ENCODE peak calls at places on chromosomes 4 and X, in nine cellular contexts. R is aorta; B is thoracic aorta; U is ovary; A is GM23248; N is H1; F is CD8-positive, alpha-beta memory T cell; G is transverse colon; D is heart left ventricle. Q is an unnamed sample. For H3K4me1, the result is how much of the 10 kb centered on the place peaks cover.

GRCh38 chr4:3009422-3009821 is 46.1 kb downstream of the GRK4 start:
- DNase-seq in N (no peak), A (peak), F (no peak), G (no peak), R (no peak), D (no peak), U (no peak), B (no peak), Q (peak)

GRCh38 chrX:13131511-13132137 is 87.2 kb upstream of the FAM9C start:
- DNase-seq in A (no peak), N (no peak), D (no peak), G (no peak), B (no peak), U (no peak), R (no peak), F (peak), Q (peak)

GRCh38 chr4:1371831-1372165 is 24.8 kb downstream of the UVSSA start:
- DNase-seq in G (no peak), D (no peak), B (no peak), N (no peak), R (peak), A (no peak), F (no peak), U (no peak), Q (no peak)

GRCh38 chr4:171308661-171309060 is 504.5 kb upstream of the GALNTL6 start:
- DNase-seq in B (no peak), D (no peak), N (no peak), A (no peak), R (no peak), U (no peak), F (no peak), G (no peak), Q (no peak)

GRCh38 chr4:77010841-77011354 is 61.3 kb downstream of the SEPTIN11 start:
- DNase-seq in G (no peak), U (no peak), R (no peak), B (no peak), D (no peak), N (no peak), F (no peak), A (peak), Q (no peak)

GRCh38 chr4:65033899-65034298 is 624.6 kb upstream of the TECRL start:
- DNase-seq in N (no peak), G (no peak), A (peak), B (no peak), F (no peak), U (no peak), R (no peak), D (no peak), Q (no peak)

GRCh38 chr4:154088741-154089140 is 299.9 kb upstream of the SFRP2 start:
- DNase-seq in U (no peak), B (no peak), N (no peak), A (no peak), F (no peak), G (no peak), R (no peak), D (no peak), Q (no peak)

GRCh38 chrX:82141942-82142341 is 940.0 kb downstream of the SH3BGRL start:
- DNase-seq in A (no peak), N (no peak), G (no peak), U (no peak), R (no peak), D (no peak), F (peak), B (no peak), Q (no peak)

GRCh38 chr4:119623025-119623424 is 5.6 kb downstream of the PDE5A start:
- DNase-seq in D (no peak), R (no peak), N (no peak), F (no peak), B (no peak), U (no peak), A (peak), G (no peak), Q (no peak)

GRCh38 chrX:18390941-18391538 is 34.4 kb upstream of the CDKL5 start:
- DNase-seq in U (peak), R (peak), F (peak), G (peak), A (peak), D (peak), N (no peak), B (peak), Q (peak)

DNA sequence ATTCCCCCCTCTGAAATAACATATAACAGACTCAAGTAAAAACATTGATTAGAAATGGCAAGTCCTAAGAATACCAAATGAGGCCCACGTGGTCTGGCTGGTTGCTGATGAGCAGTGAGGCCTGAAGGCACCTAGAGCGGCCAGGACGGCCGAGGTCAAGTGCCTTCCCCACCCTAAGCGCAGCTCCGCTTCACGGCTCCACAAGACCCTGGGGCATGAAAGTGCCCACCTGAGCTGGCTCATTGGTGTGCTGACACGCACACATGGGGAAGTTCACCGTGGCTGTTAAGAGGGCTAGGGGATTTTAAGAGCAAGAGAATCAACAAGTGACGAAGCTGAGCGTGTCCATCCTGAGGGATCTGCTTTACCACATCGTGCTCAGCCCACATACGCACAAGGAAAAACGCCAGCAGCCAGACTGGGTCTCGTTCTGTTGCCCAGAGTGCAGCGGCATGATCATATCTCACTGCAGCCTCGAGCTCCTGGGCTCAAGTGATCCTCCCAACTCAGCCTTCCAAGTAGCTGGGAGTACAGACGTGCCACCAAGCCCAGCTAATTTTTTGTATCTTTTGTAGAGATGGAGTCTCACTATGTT is 22.4 kb downstream of the DCTD start:
- DNase-seq in D (no peak), R (no peak), F (no peak), A (no peak), U (no peak), G (no peak), B (no peak), N (no peak), Q (no peak)
- H3K4me1 ChIP-seq in D (under half), R (under half), F (under half), A (under half), U (under half), G (under half), B (under half), N (under half), Q (under half)

GRCh38 chr4:7557447-7557846 is 122.7 kb upstream of the PSAPL1 start:
- DNase-seq in D (no peak), R (no peak), N (no peak), B (no peak), U (no peak), F (no peak), A (peak), G (no peak), Q (no peak)
- H3K4me1 ChIP-seq in D (under half), R (under half), N (under half), B (under half), U (under half), F (under half), A (under half), G (under half), Q (under half)

DNA sequence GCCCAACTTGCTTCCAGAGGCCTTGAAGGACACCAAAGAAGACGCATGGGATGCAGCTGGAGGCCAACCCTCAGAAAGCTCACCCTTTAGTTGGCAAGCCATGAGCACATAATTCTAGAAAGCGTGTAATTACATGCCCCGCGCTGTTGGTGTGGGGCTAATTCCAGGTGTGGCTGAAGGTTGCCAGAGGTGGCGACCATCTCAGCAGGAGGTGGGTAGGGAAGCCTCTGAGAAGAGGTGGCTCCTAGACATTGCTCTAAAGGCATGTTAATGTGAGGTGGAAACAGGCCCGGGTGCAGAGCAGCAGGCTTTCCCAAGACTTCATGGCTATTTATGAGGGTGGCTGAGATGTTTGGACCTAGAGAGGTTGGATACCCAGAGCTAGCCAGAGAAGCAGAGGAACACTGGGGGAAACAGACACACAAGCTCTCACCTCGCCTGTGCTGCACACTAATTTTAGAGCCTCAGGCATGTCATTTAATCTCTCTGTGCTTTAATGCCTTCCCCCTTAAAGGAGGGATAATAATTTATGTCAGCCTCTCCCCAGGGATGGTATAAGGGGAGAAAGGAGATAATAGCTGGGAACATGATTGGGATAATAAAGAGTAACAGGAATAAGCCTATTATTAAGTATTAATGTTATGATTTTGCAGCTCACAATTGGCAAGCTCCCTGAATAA is 60.0 kb upstream of the HELT start:
- DNase-seq in A (no peak), U (no peak), B (no peak), F (no peak), N (no peak), R (no peak), D (no peak), G (no peak), Q (no peak)
- H3K4me1 ChIP-seq in A (under half), U (under half), B (under half), F (under half), N (under half), R (under half), D (under half), G (under half), Q (under half)

DNA sequence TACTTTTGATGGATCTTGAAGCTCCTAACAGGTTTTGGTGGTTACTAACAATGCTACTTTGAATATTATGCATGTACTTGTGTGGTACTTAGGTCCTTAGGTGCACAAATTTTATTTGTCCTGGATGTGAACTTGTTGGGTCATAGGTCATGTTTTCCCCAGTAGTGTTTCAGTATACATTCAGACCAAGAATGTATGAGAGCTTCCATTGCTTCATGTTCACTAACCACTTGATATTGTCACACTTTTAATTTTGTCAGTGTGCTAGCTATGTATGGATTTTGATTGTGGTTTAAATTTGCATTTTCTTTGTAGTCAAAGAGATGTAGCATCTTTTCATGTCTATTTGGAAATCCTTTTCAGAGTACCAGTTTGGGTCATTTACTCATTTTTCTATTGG is 32.2 kb downstream of the CLCN3 start:
- DNase-seq in N (no peak), D (no peak), A (no peak), U (no peak), F (no peak), G (no peak), B (no peak), R (no peak), Q (no peak)
- H3K4me1 ChIP-seq in N (under half), D (under half), A (under half), U (under half), F (under half), G (half or more), B (under half), R (under half), Q (under half)

GRCh38 chr4:81506731-81507130 is 35.0 kb upstream of the RASGEF1B start:
- DNase-seq in A (no peak), D (no peak), R (no peak), B (no peak), N (no peak), G (no peak), U (no peak), F (no peak), Q (no peak)
- H3K4me1 ChIP-seq in A (under half), D (under half), R (under half), B (under half), N (under half), G (under half), U (under half), F (under half), Q (under half)

GRCh38 chrX:146385529-146385928 is 424.0 kb upstream of the CXorf51B start:
- DNase-seq in A (no peak), F (no peak), R (no peak), G (no peak), D (no peak), B (no peak), N (no peak), U (no peak), Q (no peak)
- H3K4me1 ChIP-seq in A (under half), F (under half), R (under half), G (under half), D (under half), B (under half), N (under half), U (under half), Q (under half)

Q was measured in HAP-1.